ENCODE peak calls at places on chromosomes 13 and 19, in four cellular contexts. H is H1, G is K562, Z is GM12878. P is an unnamed sample.

GRCh38 chr13:107373551-107373950 is 805.6 kb upstream of the ARGLU1 start:
- DNase-seq in H (no peak), G (no peak), Z (no peak), P (no peak)

GRCh38 chr13:37769078-37769477 is 100.5 kb downstream of the TRPC4 start:
- DNase-seq in H (no peak), G (no peak), Z (no peak), P (no peak)

GRCh38 chr19:11587302-11587972 is 9.8 kb upstream of the ZNF627 start:
- DNase-seq in H (peak; percentile 33), G (peak; percentile 79), Z (no peak), P (peak; percentile 42)

GRCh38 chr13:24165746-24166145 is 5.2 kb downstream of the SPATA13 start:
- DNase-seq in H (no peak), G (no peak), Z (no peak), P (no peak)

GRCh38 chr19:7467009-7467989 is 21.5 kb downstream of the PEX11G start:
- DNase-seq in H (no peak), G (no peak), Z (no peak), P (no peak)

GRCh38 chr19:33359581-33359980 is 13.9 kb upstream of the CEBPG start:
- DNase-seq in H (no peak), G (no peak), Z (no peak), P (no peak)

GRCh38 chr13:99028890-99029289 is 51.0 kb upstream of the DOCK9 start:
- DNase-seq in H (peak; percentile 41), G (peak; percentile 25), Z (no peak), P (no peak)

GRCh38 chr13:23159587-23160240 is 21.1 kb upstream of the SGCG start:
- DNase-seq in H (no peak), G (no peak), Z (no peak), P (no peak)

GRCh38 chr19:29476528-29476927 is 49.3 kb upstream of the VSTM2B start:
- DNase-seq in H (no peak), G (no peak), Z (no peak), P (no peak)

GRCh38 chr13:46726347-46726746 is 70.6 kb downstream of the ESD start:
- DNase-seq in H (no peak), G (no peak), Z (no peak), P (no peak)

GRCh38 chr13:38398810-38399493 is 49.3 kb downstream of the UFM1 start:
- DNase-seq in H (no peak), G (no peak), Z (no peak), P (no peak)

GRCh38 chr19:55091955-55092354 is 16.3 kb downstream of the EPS8L1 start:
- DNase-seq in H (no peak), G (peak; percentile 79), Z (no peak), P (no peak)

GRCh38 chr13:106182404-106182803 is 353.1 kb downstream of the EFNB2 start:
- DNase-seq in H (no peak), G (no peak), Z (no peak), P (peak; percentile 35)

GRCh38 chr13:29713841-29714240 is 118.4 kb upstream of the SLC7A1 start:
- DNase-seq in H (no peak), G (peak; percentile 21), Z (no peak), P (peak; percentile 8)

GRCh38 chr19:2478324-2478755 is 2.4 kb downstream of the GADD45B start:
- DNase-seq in H (no peak), G (no peak), Z (no peak), P (no peak)

DNA sequence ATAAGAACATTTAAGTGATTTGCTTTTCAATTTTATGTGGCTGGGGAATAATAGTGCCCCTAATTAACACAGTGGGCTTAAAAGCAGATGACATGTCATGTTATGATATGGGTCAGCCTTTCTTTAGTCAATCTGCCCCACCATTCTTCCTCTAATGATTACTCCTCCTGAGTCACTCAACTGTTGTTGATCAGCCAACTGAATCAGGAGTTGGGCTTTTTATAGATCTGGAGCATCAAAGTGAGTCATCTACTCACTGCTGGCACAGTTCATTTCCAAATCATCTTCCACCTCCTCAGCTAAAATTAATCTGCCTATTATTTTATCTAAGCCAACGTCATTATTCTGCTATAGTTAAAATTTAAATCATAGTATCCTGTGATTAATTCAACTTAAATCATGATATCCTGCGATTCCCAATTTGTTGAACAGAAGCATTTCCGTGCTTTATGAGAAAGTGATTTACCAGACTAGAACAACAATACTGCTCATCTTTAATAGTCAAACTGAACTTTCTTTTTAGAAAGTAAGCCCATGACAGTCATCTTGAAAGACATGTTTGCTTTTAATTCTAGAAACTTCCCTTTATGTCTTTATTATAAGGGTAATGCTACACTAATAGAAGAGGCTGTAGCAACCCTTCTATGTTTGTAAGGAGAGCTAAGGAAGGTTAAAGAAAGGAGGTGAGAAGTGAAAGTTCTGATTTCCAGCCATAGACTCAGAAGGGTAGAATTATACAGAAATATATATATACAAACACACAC is 551.4 kb downstream of the TBC1D4 start:
- DNase-seq in H (no peak), G (no peak), Z (no peak), P (no peak)
- H3K9ac ChIP-seq in H (no peak overlapping the region), G (no peak overlapping the region), Z (no peak overlapping the region), P (no peak overlapping the region)

GRCh38 chr19:18098891-18099622 is 1.5 kb downstream of the MAST3 start:
- DNase-seq in H (no peak), G (peak; percentile 72), Z (peak; percentile 84), P (no peak)

GRCh38 chr19:18097993-18098890 is 664 bp downstream of the MAST3 start:
- DNase-seq in H (no peak), G (no peak), Z (no peak), P (no peak)

GRCh38 chr19:18100710-18101109 is 3.1 kb downstream of the MAST3 start:
- DNase-seq in H (no peak), G (peak; percentile 59), Z (no peak), P (no peak)

GRCh38 chr19:18101268-18101667 is 3.7 kb downstream of the MAST3 start:
- DNase-seq in H (no peak), G (no peak), Z (no peak), P (no peak)

GRCh38 chr19:18099623-18099995 is 2.0 kb downstream of the MAST3 start:
- DNase-seq in H (no peak), G (no peak), Z (no peak), P (no peak)
- TF ChIP-seq EGR1 in H (no peak), G (no peak), Z (no peak), P (no peak)

GRCh38 chr13:26468203-26468602 is 89.3 kb upstream of the WASF3 start:
- DNase-seq in H (no peak), G (no peak), Z (no peak), P (no peak)
- TF ChIP-seq JUND in H (no peak), G (no peak), Z (no peak), P (no peak)

GRCh38 chr19:38743394-38744297 is 628 bp downstream of the CAPN12 start:
- DNase-seq in H (no peak), G (no peak), Z (no peak), P (no peak)
- H3K9ac ChIP-seq in H (no peak overlapping the region), G (peak overlapping the region; percentile 68), Z (no peak overlapping the region), P (no peak overlapping the region)

DNA sequence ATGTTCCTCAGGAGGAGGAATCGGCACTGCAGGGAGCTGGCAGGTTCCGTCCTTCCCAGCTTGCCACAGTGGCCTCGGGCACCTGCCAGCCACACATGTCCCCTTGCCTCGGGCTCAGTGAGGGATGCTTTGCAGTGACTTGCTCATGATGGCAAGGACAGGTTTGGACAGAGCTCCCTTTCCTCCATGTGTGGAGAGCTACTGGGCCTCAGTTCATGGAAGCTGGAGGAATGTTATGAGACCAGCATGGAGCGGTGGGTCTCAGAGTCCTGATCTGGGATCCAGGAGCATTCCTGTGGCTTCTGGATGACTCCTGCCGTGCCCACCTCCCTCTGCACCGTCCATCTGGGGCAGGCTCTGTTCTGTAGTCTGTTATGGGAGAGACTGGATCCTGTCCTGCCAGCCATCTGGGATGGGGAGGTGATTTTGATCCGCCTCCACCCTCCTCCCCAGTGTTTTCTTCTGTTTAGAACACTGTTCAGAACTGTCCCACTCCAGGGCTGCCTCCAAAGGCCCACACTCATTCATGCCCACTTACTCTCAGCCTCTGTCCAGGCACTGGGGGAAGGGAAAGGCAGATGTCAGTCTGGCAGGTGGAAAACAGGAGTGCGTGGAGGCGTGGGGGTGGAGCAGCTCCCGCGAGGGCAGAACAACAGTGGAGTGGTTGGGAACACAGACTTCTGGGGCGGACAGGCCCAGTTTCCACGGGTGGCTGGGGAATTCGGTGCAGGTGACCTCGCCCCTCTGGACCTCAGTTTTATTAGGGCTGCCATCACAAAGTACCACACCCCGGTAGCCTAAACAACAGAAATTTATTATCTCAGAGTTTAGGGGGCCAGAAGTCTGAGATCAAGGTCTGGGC is 59.4 kb downstream of the SIPA1L3 start:
- DNase-seq in H (no peak), G (no peak), Z (no peak), P (no peak)
- TF ChIP-seq EGR1 in H (no peak), G (no peak), Z (no peak), P (no peak)